ENCODE peak calls at places on chromosomes 5 and 9, in ten cellular contexts. L is activated naive CD8-positive, alpha-beta T cell treated with anti-CD3 and anti-CD28 coated beads, Interleukin-2, amount 50 U/mL, for 24 hours; O is substantia nigra; M is mesenteric fat pad; Z is sigmoid colon; T is NCI-H1417; X is neuronal stem cell; Y is posterior cingulate gyrus; Q is HCEC 1CT; N is HEK293T. B is an unnamed sample.
A peak's percentile ranks its signal among the peaks of the same experiment; 100 is the strongest.

GRCh38 chr5:169494383-169495251 is 89.0 kb upstream of the SPDL1 start:
- DNase-seq in L (no peak), O (no peak), M (no peak), Z (peak; percentile 66), T (no peak), X (no peak), Y (no peak), Q (no peak), N (no peak), B (no peak)

GRCh38 chr5:132298813-132299212 is 4.6 kb downstream of the SLC22A4 start:
- DNase-seq in L (no peak), O (no peak), M (no peak), Z (no peak), T (no peak), X (no peak), Y (no peak), Q (no peak), N (no peak), B (no peak)

GRCh38 chr5:14698495-14698894 is 34.0 kb downstream of the OTULIN start:
- DNase-seq in L (no peak), O (no peak), M (no peak), Z (no peak), T (no peak), X (no peak), Y (no peak), Q (no peak), N (no peak), B (no peak)

GRCh38 chr5:132815454-132815853 is 2.4 kb downstream of the SOWAHA start:
- DNase-seq in L (no peak), O (no peak), M (no peak), Z (no peak), T (no peak), X (no peak), Y (no peak), Q (peak; percentile 69), N (no peak), B (no peak)

GRCh38 chr9:69145148-69145547 is 28.9 kb upstream of the TJP2 start:
- DNase-seq in L (no peak), O (no peak), M (no peak), Z (no peak), T (peak; percentile 22), X (no peak), Y (no peak), Q (no peak), N (no peak), B (no peak)

GRCh38 chr5:172469697-172470096 is 15.4 kb upstream of the SH3PXD2B start:
- DNase-seq in L (no peak), O (no peak), M (peak; percentile 60), Z (peak; percentile 58), T (no peak), X (no peak), Y (no peak), Q (no peak), N (no peak), B (no peak)

GRCh38 chr5:154478224-154478565 is at the start of gene HAND1:
- DNase-seq in L (no peak), O (no peak), M (no peak), Z (peak; percentile 98), T (peak; percentile 70), X (peak; percentile 80), Y (no peak), Q (peak; percentile 21), N (peak; percentile 70), B (no peak)

GRCh38 chr5:177086918-177087706 is 397 bp downstream of the FGFR4 start:
- DNase-seq in L (peak; percentile 61), O (no peak), M (no peak), Z (no peak), T (peak; percentile 48), X (peak; percentile 36), Y (no peak), Q (peak; percentile 39), N (peak; percentile 92), B (no peak)

GRCh38 chr9:98885575-98886292 is 58.0 kb upstream of the COL15A1 start:
- DNase-seq in L (no peak), O (no peak), M (no peak), Z (no peak), T (no peak), X (no peak), Y (no peak), Q (no peak), N (no peak), B (no peak)

GRCh38 chr5:57172466-57172961 is 1.3 kb upstream of the GPBP1 start:
- DNase-seq in L (peak; percentile 28), O (no peak), M (no peak), Z (no peak), T (peak; percentile 10), X (no peak), Y (no peak), Q (peak; percentile 13), N (no peak), B (no peak)

GRCh38 chr9:131214457-131214856 is 61.9 kb downstream of the FAM78A start:
- DNase-seq in L (no peak), O (no peak), M (no peak), Z (no peak), T (no peak), X (no peak), Y (no peak), Q (peak; percentile 2), N (no peak), B (no peak)

GRCh38 chr5:33148076-33148501 is 292.7 kb upstream of the TARS1 start:
- DNase-seq in L (no peak), O (no peak), M (no peak), Z (peak; percentile 78), T (no peak), X (no peak), Y (no peak), Q (peak; percentile 88), N (no peak), B (no peak)

GRCh38 chr9:13088734-13089427 is 190.6 kb downstream of the MPDZ start:
- DNase-seq in L (no peak), O (no peak), M (no peak), Z (no peak), T (peak; percentile 38), X (peak; percentile 59), Y (peak; percentile 17), Q (peak; percentile 45), N (peak; percentile 57), B (no peak)

B was measured in vagina.